ENCODE peak calls at places on chromosomes 13 and 19, in six cellular contexts. X is endothelial cell; S is T1000; A is T-helper 1 cell; J is mammary epithelial cell; H is stimulated activated CD8-positive, alpha-beta memory T cell treated with anti-CD3 and anti-CD28 coated beads, Interleukin-2, amount 100 ng/mL, for 1 hour. U is an unnamed sample.

GRCh38 chr13:42394361-42395065 is 122.6 kb downstream of the AKAP11 start:
- DNase-seq in X (no peak), S (no peak), A (no peak), J (no peak), H (no peak), U (no peak)

GRCh38 chr13:48853381-48854102 is 122.2 kb upstream of the FNDC3A start:
- DNase-seq in X (no peak), S (no peak), A (no peak), J (no peak), H (no peak), U (no peak)

GRCh38 chr19:14434157-14434501 is 1.0 kb downstream of the PKN1 start:
- DNase-seq in X (no peak), S (no peak), A (no peak), J (no peak), H (no peak), U (no peak)

GRCh38 chr13:21458457-21458815 is 667 bp downstream of the ZDHHC20 start:
- DNase-seq in X (peak), S (no peak), A (peak), J (peak), H (peak), U (peak)

GRCh38 chr19:38666662-38667448 is 19.4 kb downstream of the ACTN4 start:
- DNase-seq in X (peak), S (peak), A (no peak), J (peak), H (no peak), U (no peak)

GRCh38 chr19:6164906-6165531 is 29.6 kb downstream of the ACSBG2 start:
- DNase-seq in X (no peak), S (no peak), A (no peak), J (peak), H (no peak), U (no peak)

GRCh38 chr13:113904411-113904810 is 40.5 kb upstream of the GAS6 start:
- DNase-seq in X (peak), S (no peak), A (no peak), J (no peak), H (no peak), U (no peak)

GRCh38 chr13:44516771-44517170 is 59.4 kb downstream of the TSC22D1 start:
- DNase-seq in X (no peak), S (no peak), A (no peak), J (no peak), H (no peak), U (no peak)

GRCh38 chr13:25463496-25463895 is 91.7 kb downstream of the ATP8A2 start:
- DNase-seq in X (no peak), S (no peak), A (no peak), J (peak), H (no peak), U (no peak)

GRCh38 chr19:31408460-31409124 is 59.4 kb upstream of the TSHZ3 start:
- DNase-seq in X (no peak), S (peak), A (no peak), J (peak), H (no peak), U (no peak)

GRCh38 chr13:40317980-40318327 is 348.5 kb downstream of the FOXO1 start:
- DNase-seq in X (no peak), S (no peak), A (no peak), J (no peak), H (no peak), U (no peak)

GRCh38 chr13:46682015-46682414 is 114.9 kb downstream of the ESD start:
- DNase-seq in X (no peak), S (no peak), A (no peak), J (no peak), H (no peak), U (no peak)

GRCh38 chr19:15330801-15331418 is 1.4 kb downstream of the BRD4 start:
- DNase-seq in X (no peak), S (peak), A (no peak), J (peak), H (no peak), U (no peak)

GRCh38 chr19:47505506-47505905 is 9.4 kb downstream of the NAPA start:
- DNase-seq in X (no peak), S (no peak), A (no peak), J (no peak), H (no peak), U (no peak)

GRCh38 chr19:48123907-48124675 is 13.5 kb upstream of the PLA2G4C start:
- DNase-seq in X (no peak), S (no peak), A (no peak), J (peak), H (no peak), U (peak)

GRCh38 chr19:3683405-3683865 is 16.8 kb downstream of the PIP5K1C start:
- DNase-seq in X (peak), S (no peak), A (no peak), J (no peak), H (no peak), U (no peak)

GRCh38 chr19:15779756-15780476 is 7.5 kb upstream of the OR10H5 start:
- DNase-seq in X (no peak), S (no peak), A (no peak), J (peak), H (no peak), U (no peak)

GRCh38 chr19:33878912-33879810 is 82.5 kb downstream of the KCTD15 start:
- DNase-seq in X (no peak), S (no peak), A (no peak), J (no peak), H (no peak), U (no peak)

GRCh38 chr19:10290439-10290875 is 705 bp downstream of the ICAM5 start:
- DNase-seq in X (no peak), S (no peak), A (no peak), J (no peak), H (no peak), U (no peak)

GRCh38 chr13:20721454-20722357 is 18.2 kb downstream of the IL17D start:
- DNase-seq in X (peak), S (no peak), A (no peak), J (peak), H (no peak), U (no peak)

GRCh38 chr13:32264407-32264806 is 50.8 kb downstream of the ZAR1L start:
- DNase-seq in X (peak), S (no peak), A (no peak), J (peak), H (no peak), U (no peak)

GRCh38 chr13:109616021-109616420 is 170.4 kb downstream of the IRS2 start:
- DNase-seq in X (no peak), S (no peak), A (no peak), J (no peak), H (no peak), U (no peak)

GRCh38 chr19:9608912-9609311 is 12.1 kb downstream of the ZNF561 start:
- DNase-seq in X (no peak), S (no peak), A (no peak), J (no peak), H (no peak), U (no peak)

GRCh38 chr13:56351041-56351440 is 789.7 kb upstream of the PRR20A start:
- DNase-seq in X (no peak), S (no peak), A (no peak), J (no peak), H (no peak), U (no peak)